ENCODE peak calls at places on chromosomes 5 and 9, in ten cellular contexts. W, U, V, D, J, T, S, Q, R and E are unnamed samples.

GRCh38 chr9:111903996-111904395 is 7.4 kb downstream of the UGCG start:
- DNase-seq in W (no peak), T (no peak), R (no peak), J (no peak), U (no peak), Q (no peak), V (peak; percentile 19), D (no peak), S (no peak), E (no peak)

GRCh38 chr5:178478370-178478769 is 111.8 kb downstream of the COL23A1 start:
- DNase-seq in J (no peak), R (no peak), S (no peak), T (no peak), W (no peak), U (no peak), V (no peak), Q (no peak), D (no peak), E (no peak)

GRCh38 chr9:91953723-91954122 is 3.7 kb upstream of the ROR2 start:
- DNase-seq in W (no peak), S (no peak), T (no peak), U (no peak), D (no peak), Q (no peak), J (no peak), R (no peak), V (no peak), E (no peak)

GRCh38 chr5:162248107-162248713 is 180.6 kb downstream of the GABRG2 start:
- DNase-seq in T (no peak), V (peak; percentile 29), Q (no peak), W (no peak), J (no peak), R (no peak), U (peak; percentile 4), D (no peak), S (no peak), E (no peak)

GRCh38 chr5:179890751-179891682 is 16.7 kb downstream of the TBC1D9B start:
- DNase-seq in T (peak; percentile 61), Q (no peak), R (no peak), S (no peak), U (no peak), W (no peak), D (no peak), V (no peak), J (no peak), E (no peak)

GRCh38 chr9:79623799-79624721 is 52.3 kb downstream of the TLE4 start:
- DNase-seq in J (peak; percentile 79), W (no peak), U (peak; percentile 13), D (peak; percentile 38), Q (no peak), R (peak; percentile 63), T (no peak), V (no peak), S (no peak), E (peak; percentile 18)

GRCh38 chr9:134188421-134189166 is 24.2 kb upstream of the RNU6ATAC start:
- DNase-seq in R (peak; percentile 71), S (peak; percentile 70), W (no peak), J (no peak), D (no peak), V (peak; percentile 36), U (no peak), T (peak; percentile 37), Q (no peak), E (peak; percentile 46)

GRCh38 chr9:109926321-109926959 is 146.4 kb downstream of the PALM2AKAP2 start:
- DNase-seq in U (no peak), J (no peak), R (no peak), W (no peak), T (no peak), D (peak; percentile 33), S (no peak), V (no peak), Q (peak; percentile 14), E (no peak)

GRCh38 chr5:36688722-36689121 is 82.3 kb downstream of the SLC1A3 start:
- DNase-seq in S (no peak), R (no peak), W (no peak), V (no peak), T (no peak), U (peak; percentile 32), D (no peak), Q (no peak), J (no peak), E (no peak)

GRCh38 chr9:135146766-135147472 is 59.5 kb downstream of the OLFM1 start:
- DNase-seq in Q (no peak), R (no peak), D (no peak), J (no peak), V (peak; percentile 88), S (no peak), T (no peak), U (no peak), W (no peak), E (no peak)

GRCh38 chr5:142426129-142426641 is 101.4 kb upstream of the SPRY4 start:
- DNase-seq in R (peak; percentile 80), D (peak; percentile 42), S (no peak), W (peak; percentile 51), J (no peak), U (no peak), Q (no peak), T (no peak), V (no peak), E (no peak)

GRCh38 chr9:93190133-93190525 is 6.2 kb downstream of the WNK2 start:
- DNase-seq in W (no peak), R (no peak), Q (no peak), V (no peak), S (no peak), J (no peak), U (no peak), T (no peak), D (no peak), E (no peak)

GRCh38 chr5:99104538-99105132 is 175.8 kb upstream of the CHD1 start:
- DNase-seq in D (no peak), T (no peak), Q (no peak), W (no peak), V (peak; percentile 31), J (no peak), R (no peak), U (peak; percentile 8), S (no peak), E (no peak)

GRCh38 chr5:120552638-120553037 is 88.5 kb downstream of the PRR16 start:
- DNase-seq in W (no peak), S (no peak), T (no peak), J (no peak), Q (no peak), U (no peak), V (no peak), R (no peak), D (no peak), E (no peak)

GRCh38 chr5:10867408-10868303 is 106.6 kb upstream of the DAP start:
- DNase-seq in S (no peak), V (no peak), Q (no peak), W (no peak), T (no peak), R (no peak), J (no peak), D (no peak), U (no peak), E (no peak)

GRCh38 chr5:71782393-71782770 is 63.3 kb downstream of the CARTPT start:
- DNase-seq in W (no peak), D (no peak), J (peak; percentile 24), R (no peak), S (no peak), T (no peak), U (no peak), Q (no peak), V (no peak), E (no peak)

GRCh38 chr9:37745970-37746369 is 7.6 kb upstream of the TRMT10B start:
- DNase-seq in D (no peak), R (no peak), W (no peak), V (no peak), S (no peak), U (no peak), J (no peak), Q (no peak), T (peak; percentile 58), E (no peak)

GRCh38 chr9:98998441-98999151 is 54.9 kb downstream of the COL15A1 start:
- DNase-seq in D (peak; percentile 76), W (peak; percentile 80), V (peak; percentile 87), U (peak; percentile 81), S (peak; percentile 92), J (no peak), T (peak; percentile 69), Q (peak; percentile 81), R (peak; percentile 93), E (peak; percentile 88)

GRCh38 chr5:139155333-139155732 is 42.8 kb downstream of the SIL1 start:
- DNase-seq in T (no peak), D (no peak), U (no peak), R (no peak), V (no peak), W (no peak), S (no peak), Q (no peak), J (no peak), E (no peak)

GRCh38 chr5:101605700-101606099 is 690.4 kb downstream of the SLCO4C1 start:
- DNase-seq in T (no peak), S (no peak), V (no peak), D (no peak), W (no peak), Q (no peak), R (no peak), U (no peak), J (no peak), E (no peak)

GRCh38 chr5:137181685-137182084 is 317.4 kb downstream of the SPOCK1 start:
- DNase-seq in D (no peak), U (no peak), T (no peak), S (no peak), R (no peak), J (no peak), Q (no peak), W (no peak), V (peak; percentile 76), E (no peak)

GRCh38 chr9:131019387-131020239 is 10.6 kb downstream of the LAMC3 start:
- DNase-seq in D (no peak), T (peak; percentile 83), W (no peak), R (no peak), J (no peak), V (peak; percentile 58), Q (no peak), U (no peak), S (no peak), E (no peak)
- H3K4me3 ChIP-seq in D (no peak overlapping the region), T (no peak overlapping the region), W (no peak overlapping the region), R (no peak overlapping the region), J (no peak overlapping the region), V (no peak overlapping the region), Q (no peak overlapping the region), U (no peak overlapping the region), S (no peak overlapping the region), E (no peak overlapping the region)

GRCh38 chr5:123628860-123629544 is 117.0 kb downstream of the CSNK1G3 start:
- DNase-seq in D (no peak), Q (no peak), R (no peak), S (no peak), J (no peak), U (no peak), V (peak; percentile 4), W (no peak), T (peak; percentile 72), E (no peak)
- TF ChIP-seq EP300 in D (no peak), Q (no peak), R (no peak), S (no peak), J (no peak), U (no peak), V (no peak), W (no peak), T (no peak), E (no peak)

GRCh38 chr5:132487095-132487428 is 3.5 kb downstream of the IRF1 start:
- DNase-seq in J (no peak), D (peak; percentile 6), Q (no peak), T (no peak), U (no peak), W (no peak), V (no peak), R (peak; percentile 50), S (no peak), E (no peak)
- H3K4me3 ChIP-seq in J (peak overlapping the region; percentile 98), D (no peak overlapping the region), Q (no peak overlapping the region), T (peak overlapping the region; percentile 80), U (no peak overlapping the region), W (no peak overlapping the region), V (no peak overlapping the region), R (no peak overlapping the region), S (no peak overlapping the region), E (no peak overlapping the region)

GRCh38 chr9:4238522-4238921 is 61.3 kb downstream of the GLIS3 start:
- DNase-seq in T (no peak), D (no peak), Q (no peak), V (no peak), R (no peak), S (no peak), W (no peak), U (no peak), J (no peak), E (no peak)
- TF ChIP-seq EP300 in T (no peak), D (no peak), Q (no peak), V (no peak), R (no peak), S (no peak), W (no peak), U (no peak), J (no peak), E (no peak)